ENCODE peak calls at places on chromosomes 1 and 21, in four cellular contexts. G, L, Y and D are unnamed samples.

GRCh38 chr1:23598424-23598823 is 39.1 kb upstream of the ID3 start:
- DNase-seq in G (no peak), L (no peak), Y (no peak), D (no peak)

GRCh38 chr21:46097826-46098286 is at the start of gene COL6A2:
- DNase-seq in G (peak), L (peak), Y (no peak), D (no peak)

GRCh38 chr1:62230724-62231123 is 36.1 kb downstream of the L1TD1 start:
- DNase-seq in G (no peak), L (peak), Y (no peak), D (no peak)

GRCh38 chr21:34344058-34344425 is 19.8 kb upstream of the KCNE2 start:
- DNase-seq in G (no peak), L (no peak), Y (no peak), D (no peak)

GRCh38 chr1:214438530-214438929 is 112.9 kb downstream of the PTPN14 start:
- DNase-seq in G (no peak), L (no peak), Y (no peak), D (no peak)

GRCh38 chr1:184483101-184483813 is 96.4 kb downstream of the C1orf21 start:
- DNase-seq in G (peak), L (peak), Y (peak), D (no peak)

GRCh38 chr1:77975907-77976306 is 3.0 kb downstream of the FUBP1 start:
- DNase-seq in G (no peak), L (no peak), Y (no peak), D (no peak)

GRCh38 chr1:47593598-47594285 is 155.9 kb downstream of the FOXD2 start:
- DNase-seq in G (no peak), L (no peak), Y (no peak), D (no peak)

GRCh38 chr1:243730499-243731150 is 119.4 kb downstream of the AKT3 start:
- DNase-seq in G (peak), L (no peak), Y (no peak), D (no peak)

GRCh38 chr1:24091971-24092482 is 19.9 kb downstream of the MYOM3 start:
- DNase-seq in G (no peak), L (no peak), Y (no peak), D (no peak)

GRCh38 chr1:55893155-55893554 is 678.0 kb upstream of the USP24 start:
- DNase-seq in G (no peak), L (peak), Y (no peak), D (no peak)

GRCh38 chr1:159005676-159006075 is 4.0 kb upstream of the IFI16 start:
- DNase-seq in G (no peak), L (peak), Y (no peak), D (no peak)

GRCh38 chr1:8938232-8939117 is 7.2 kb upstream of the CA6 start:
- DNase-seq in G (no peak), L (no peak), Y (no peak), D (no peak)

GRCh38 chr1:58592521-58593134 is 15.6 kb upstream of the TACSTD2 start:
- DNase-seq in G (peak), L (peak), Y (peak), D (peak)

GRCh38 chr1:225813250-225813964 is 3.5 kb downstream of the EPHX1 start:
- DNase-seq in G (peak), L (peak), Y (no peak), D (no peak)

GRCh38 chr1:11473635-11474034 is 5.3 kb upstream of the DISP3 start:
- DNase-seq in G (no peak), L (peak), Y (no peak), D (no peak)

GRCh38 chr21:17726047-17726446 is 93.1 kb downstream of the C21orf91 start:
- DNase-seq in G (no peak), L (no peak), Y (no peak), D (no peak)

GRCh38 chr1:173205146-173206051 is 1.7 kb downstream of the TNFSF4 start:
- DNase-seq in G (no peak), L (peak), Y (no peak), D (no peak)

GRCh38 chr1:90781429-90782020 is 64.4 kb upstream of the BARHL2 start:
- DNase-seq in G (no peak), L (no peak), Y (no peak), D (no peak)

GRCh38 chr1:167627865-167628641 is 2.0 kb upstream of the RCSD1 start:
- DNase-seq in G (peak), L (no peak), Y (no peak), D (no peak)

GRCh38 chr1:209607102-209607794 is 23.7 kb downstream of the CAMK1G start:
- DNase-seq in G (no peak), L (no peak), Y (no peak), D (no peak)

GRCh38 chr1:62213075-62213914 is 18.6 kb downstream of the L1TD1 start:
- DNase-seq in G (no peak), L (no peak), Y (no peak), D (no peak)

GRCh38 chr21:45970674-45971486 is 10.7 kb upstream of the COL6A1 start:
- DNase-seq in G (peak), L (peak), Y (no peak), D (no peak)

GRCh38 chr1:117512728-117513321 is 93.0 kb upstream of the TENT5C start:
- DNase-seq in G (no peak), L (peak), Y (no peak), D (no peak)

GRCh38 chr1:156608036-156608674 is 6.9 kb upstream of the GPATCH4 start:
- DNase-seq in G (no peak), L (peak), Y (peak), D (no peak)

GRCh38 chr1:229155472-229155871 is 115.4 kb upstream of the RAB4A start:
- DNase-seq in G (peak), L (no peak), Y (no peak), D (no peak)

GRCh38 chr1:16145988-16146887 is 9.6 kb downstream of the EPHA2 start:
- DNase-seq in G (peak), L (peak), Y (peak), D (no peak)

GRCh38 chr1:115976062-115976899 is at the start of gene SLC22A15:
- DNase-seq in G (peak), L (peak), Y (no peak), D (no peak)

GRCh38 chr1:208252126-208252853 is 8.1 kb upstream of the PLXNA2 start:
- DNase-seq in G (no peak), L (peak), Y (no peak), D (no peak)

GRCh38 chr1:208254862-208255261 is 10.7 kb upstream of the PLXNA2 start:
- DNase-seq in G (no peak), L (peak), Y (no peak), D (no peak)

GRCh38 chr1:208251015-208251414 is 6.8 kb upstream of the PLXNA2 start:
- DNase-seq in G (no peak), L (no peak), Y (no peak), D (no peak)

GRCh38 chr1:208254376-208254775 is 10.2 kb upstream of the PLXNA2 start:
- DNase-seq in G (no peak), L (peak), Y (no peak), D (no peak)

GRCh38 chr1:208253177-208253576 is 9.0 kb upstream of the PLXNA2 start:
- DNase-seq in G (no peak), L (peak), Y (no peak), D (no peak)
- H3K4me3 ChIP-seq in G (no peak), L (no peak), Y (no peak), D (no peak)

GRCh38 chr21:20741445-20741844 is 256.8 kb upstream of the NCAM2 start:
- DNase-seq in G (no peak), L (no peak), Y (no peak), D (no peak)

GRCh38 chr21:20737227-20737626 is 261.0 kb upstream of the NCAM2 start:
- DNase-seq in G (no peak), L (no peak), Y (no peak), D (no peak)

DNA sequence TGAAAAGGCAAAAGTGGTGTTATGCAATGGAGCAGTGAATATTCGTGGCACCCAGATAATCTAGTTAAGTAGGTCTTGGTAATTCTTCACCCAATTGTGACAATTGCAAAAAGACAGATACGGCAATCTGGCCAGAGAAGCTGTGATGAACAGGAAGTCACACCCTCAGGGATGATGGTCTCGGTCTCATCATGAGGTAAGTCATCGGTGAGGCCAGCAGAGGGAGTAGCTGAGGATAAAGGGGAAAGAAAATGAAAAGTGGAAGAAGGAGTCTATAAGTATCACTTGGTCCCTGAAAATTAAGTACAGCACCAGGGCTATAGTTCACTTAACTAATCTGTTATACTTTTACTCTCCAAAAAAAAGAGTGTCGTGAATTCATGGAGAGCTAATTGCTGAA is 258.8 kb upstream of the NCAM2 start:
- DNase-seq in G (no peak), L (no peak), Y (no peak), D (no peak)
- TF ChIP-seq CTCF in G (no peak), L (no peak), Y (no peak), D (peak)

GRCh38 chr1:2523891-2524609 is 2.3 kb downstream of the PANK4 start:
- DNase-seq in G (no peak), L (no peak), Y (no peak), D (no peak)
- H3K4me3 ChIP-seq in G (peak), L (no peak), Y (peak), D (no peak)

DNA sequence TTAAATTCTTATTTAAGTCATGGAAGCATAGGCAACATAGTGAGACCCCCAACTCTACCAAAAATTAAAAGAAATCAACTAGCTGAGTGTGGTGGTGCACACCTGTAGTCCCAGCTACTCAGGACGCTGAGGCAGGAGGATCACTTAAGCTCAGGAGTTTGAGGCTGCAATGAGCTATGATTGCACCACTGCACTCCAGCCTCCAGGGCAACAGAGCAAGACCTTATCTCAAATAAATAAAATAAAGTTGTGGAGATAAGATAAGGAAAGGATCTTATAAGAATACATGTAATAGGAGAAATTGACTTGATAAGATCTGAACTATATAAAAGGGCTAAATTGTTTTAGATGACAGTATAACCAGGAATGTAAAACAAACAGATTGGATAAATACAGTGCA is 2.3 kb upstream of the BATF3 start:
- DNase-seq in G (no peak), L (no peak), Y (no peak), D (no peak)
- TF ChIP-seq CTCF in G (no peak), L (no peak), Y (no peak), D (no peak)

GRCh38 chr1:118981436-118981835 is 6.7 kb downstream of the TBX15 start:
- DNase-seq in G (no peak), L (no peak), Y (no peak), D (no peak)

GRCh38 chr1:118983558-118984021 is 4.6 kb downstream of the TBX15 start:
- DNase-seq in G (peak), L (no peak), Y (no peak), D (no peak)

GRCh38 chr1:118984086-118984989 is 3.8 kb downstream of the TBX15 start:
- DNase-seq in G (peak), L (peak), Y (no peak), D (no peak)

GRCh38 chr1:118982281-118982680 is 5.9 kb downstream of the TBX15 start:
- DNase-seq in G (no peak), L (no peak), Y (no peak), D (no peak)

GRCh38 chr1:118982816-118983557 is 5.2 kb downstream of the TBX15 start:
- DNase-seq in G (no peak), L (no peak), Y (no peak), D (no peak)
- H3K4me3 ChIP-seq in G (peak), L (no peak), Y (no peak), D (no peak)

GRCh38 chr1:171717080-171717479 is 24.8 kb downstream of the VAMP4 start:
- DNase-seq in G (no peak), L (no peak), Y (no peak), D (no peak)
- TF ChIP-seq CTCF in G (no peak), L (no peak), Y (no peak), D (no peak)